ENCODE peak calls at places on chromosomes 13 and 19, in eight cellular contexts. V, K, I, J, A, Q, B and P are unnamed samples.
A peak's percentile ranks its signal among the peaks of the same experiment; 100 is the strongest.

GRCh38 chr19:58516964-58517833 is 2.4 kb downstream of the ZBTB45 start:
- DNase-seq in V (no peak), K (no peak), I (no peak), J (no peak), A (no peak), Q (no peak), B (no peak), P (no peak)

GRCh38 chr13:103200118-103200885 is 134.1 kb upstream of the SLC10A2 start:
- DNase-seq in V (no peak), K (no peak), I (no peak), J (no peak), A (no peak), Q (no peak), B (no peak), P (no peak)

GRCh38 chr19:30287973-30288372 is 84.2 kb upstream of the ZNF536 start:
- DNase-seq in V (no peak), K (no peak), I (no peak), J (no peak), A (no peak), Q (no peak), B (no peak), P (no peak)

GRCh38 chr19:18294467-18294864 is 13.0 kb upstream of the JUND start:
- DNase-seq in V (no peak), K (peak; percentile 74), I (peak; percentile 88), J (no peak), A (peak; percentile 92), Q (peak; percentile 89), B (no peak), P (peak; percentile 73)

GRCh38 chr19:15394426-15394825 is 14.8 kb upstream of the AKAP8 start:
- DNase-seq in V (no peak), K (no peak), I (no peak), J (no peak), A (no peak), Q (no peak), B (no peak), P (no peak)

GRCh38 chr19:55353803-55354697 is 469 bp downstream of the COX6B2 start:
- DNase-seq in V (no peak), K (peak; percentile 66), I (peak; percentile 53), J (peak; percentile 74), A (no peak), Q (peak; percentile 52), B (no peak), P (peak; percentile 80)

GRCh38 chr13:113975416-113975815 is 1.5 kb upstream of the C13orf46 start:
- DNase-seq in V (no peak), K (no peak), I (no peak), J (no peak), A (no peak), Q (no peak), B (no peak), P (peak; percentile 13)

GRCh38 chr13:26048745-26049144 is 3.1 kb downstream of the SHISA2 start:
- DNase-seq in V (no peak), K (no peak), I (no peak), J (no peak), A (no peak), Q (no peak), B (no peak), P (no peak)

GRCh38 chr13:34156841-34157365 is 339.0 kb downstream of the RFC3 start:
- DNase-seq in V (no peak), K (no peak), I (peak; percentile 14), J (peak; percentile 51), A (peak; percentile 54), Q (no peak), B (peak; percentile 84), P (peak; percentile 74)